ENCODE peak calls at places on chromosomes 13 and 19, in five cellular contexts. O, L, N, D and W are unnamed samples.

GRCh38 chr13:92354583-92354982 is 872.0 kb upstream of the GPC6 start:
- DNase-seq in O (peak; percentile 16), L (peak; percentile 14), N (no peak), D (no peak), W (no peak)

GRCh38 chr13:107942030-107942617 is 273.2 kb downstream of the LIG4 start:
- DNase-seq in O (no peak), L (no peak), N (no peak), D (no peak), W (no peak)

GRCh38 chr19:35439921-35440320 is 8.1 kb upstream of the FFAR2 start:
- DNase-seq in O (no peak), L (no peak), N (no peak), D (no peak), W (no peak)

GRCh38 chr19:3252650-3253049 is 28.2 kb downstream of the CELF5 start:
- DNase-seq in O (no peak), L (no peak), N (no peak), D (no peak), W (no peak)

GRCh38 chr13:68850160-68850559 is 1257.5 kb upstream of the ATXN8OS start:
- DNase-seq in O (peak; percentile 40), L (no peak), N (no peak), D (no peak), W (no peak)

GRCh38 chr13:100443998-100444328 is 144.6 kb downstream of the GGACT start:
- DNase-seq in O (no peak), L (no peak), N (no peak), D (no peak), W (no peak)

GRCh38 chr19:42634409-42635232 is 39.9 kb upstream of the CEACAM8 start:
- DNase-seq in O (no peak), L (no peak), N (no peak), D (peak; percentile 16), W (peak; percentile 56)

GRCh38 chr19:8641908-8642547 is 11.6 kb downstream of the NFILZ start:
- DNase-seq in O (peak; percentile 75), L (no peak), N (no peak), D (no peak), W (peak; percentile 69)

GRCh38 chr19:12789904-12790619 is 1.2 kb upstream of the JUNB start:
- DNase-seq in O (peak; percentile 98), L (no peak), N (peak; percentile 95), D (peak; percentile 99), W (peak; percentile 91)

GRCh38 chr13:40631605-40632004 is 34.8 kb downstream of the FOXO1 start:
- DNase-seq in O (no peak), L (no peak), N (no peak), D (no peak), W (no peak)

GRCh38 chr19:15922021-15922420 is 12.3 kb downstream of the CYP4F11 start:
- DNase-seq in O (no peak), L (no peak), N (no peak), D (no peak), W (no peak)

GRCh38 chr13:20006206-20006605 is 47.7 kb downstream of the ZMYM2 start:
- DNase-seq in O (peak; percentile 50), L (no peak), N (no peak), D (no peak), W (no peak)

GRCh38 chr13:32791545-32792172 is 205.4 kb downstream of the PDS5B start:
- DNase-seq in O (peak; percentile 16), L (no peak), N (no peak), D (no peak), W (no peak)